ENCODE peak calls at places on chromosomes 4 and X, in eight cellular contexts. L is heart left ventricle, C is pancreas, V is cardiac fibroblast, P is lung, M is kidney epithelial cell, B is uterus, U is mesenchymal stem cell. Q is an unnamed sample.

GRCh38 chr4:38360201-38360600 is 303.8 kb upstream of the KLF3 start:
- DNase-seq in M (no peak), V (peak), C (no peak), U (no peak), P (no peak), B (no peak), L (no peak), Q (no peak)

GRCh38 chr4:169249214-169249973 is 21.4 kb downstream of the SH3RF1 start:
- DNase-seq in M (no peak), V (peak), B (no peak), C (no peak), L (no peak), U (no peak), P (no peak), Q (no peak)

GRCh38 chr4:52713456-52713937 is 37.7 kb downstream of the ERVMER34-1 start:
- DNase-seq in V (peak), P (no peak), L (no peak), B (no peak), M (no peak), U (peak), C (no peak), Q (peak)

GRCh38 chrX:155779831-155780230 is 101.3 kb upstream of the VAMP7 start:
- DNase-seq in C (no peak), P (no peak), U (no peak), V (no peak), B (no peak), L (no peak), M (no peak), Q (no peak)

GRCh38 chr4:78059524-78059889 is 2.4 kb downstream of the FRAS1 start:
- DNase-seq in M (peak), V (peak), C (peak), B (peak), P (peak), L (peak), U (peak), Q (peak)

GRCh38 chr4:148030486-148030885 is 298.6 kb downstream of the ARHGAP10 start:
- DNase-seq in L (no peak), V (peak), C (no peak), P (no peak), U (peak), B (no peak), M (no peak), Q (peak)

GRCh38 chr4:89469930-89470375 is 162.4 kb upstream of the GPRIN3 start:
- DNase-seq in L (no peak), B (no peak), C (no peak), P (no peak), U (peak), V (peak), M (peak), Q (peak)

GRCh38 chr4:142909908-142910307 is 63.8 kb upstream of the INPP4B start:
- DNase-seq in U (no peak), C (no peak), B (no peak), P (no peak), V (no peak), M (no peak), L (no peak), Q (no peak)

GRCh38 chrX:84133023-84133422 is 55.0 kb downstream of the RPS6KA6 start:
- DNase-seq in B (no peak), U (no peak), V (no peak), M (no peak), P (no peak), L (no peak), C (no peak), Q (no peak)

GRCh38 chr4:129358571-129358970 is 262.6 kb downstream of the C4orf33 start:
- DNase-seq in M (peak), L (no peak), U (peak), V (peak), P (no peak), C (no peak), B (no peak), Q (peak)

GRCh38 chr4:786074-786741 is 39.7 kb downstream of the CPLX1 start:
- DNase-seq in M (no peak), U (no peak), C (peak), B (no peak), V (no peak), L (no peak), P (no peak), Q (no peak)

GRCh38 chr4:22129454-22130075 is 181.0 kb upstream of the KCNIP4 start:
- DNase-seq in V (peak), L (no peak), U (peak), M (no peak), C (no peak), P (no peak), B (no peak), Q (peak)

GRCh38 chr4:109184421-109184956 is 118.0 kb downstream of the COL25A1 start:
- DNase-seq in P (no peak), B (peak), V (peak), M (no peak), L (peak), C (no peak), U (peak), Q (peak)

GRCh38 chrX:39859991-39860861 is 237.5 kb downstream of the BCOR start:
- DNase-seq in V (peak), P (peak), M (peak), L (peak), U (peak), B (peak), C (no peak), Q (peak)

GRCh38 chrX:75114638-75115037 is 41.4 kb downstream of the ABCB7 start:
- DNase-seq in P (no peak), L (no peak), U (no peak), B (no peak), M (no peak), V (no peak), C (no peak), Q (no peak)

GRCh38 chrX:9278475-9279270 is 186.2 kb upstream of the TBL1X start:
- DNase-seq in P (no peak), V (peak), B (no peak), L (no peak), C (no peak), M (no peak), U (peak), Q (no peak)

GRCh38 chr4:186027405-186027804 is 41.6 kb upstream of the TLR3 start:
- DNase-seq in U (no peak), C (no peak), V (no peak), M (no peak), L (no peak), B (no peak), P (no peak), Q (no peak)

GRCh38 chr4:52052475-52052780 is 1.3 kb downstream of the SPATA18 start:
- DNase-seq in C (no peak), M (no peak), U (peak), V (peak), L (peak), P (no peak), B (no peak), Q (no peak)

GRCh38 chr4:86497980-86498379 is 96.1 kb upstream of the PTPN13 start:
- DNase-seq in U (peak), V (peak), C (no peak), P (no peak), B (no peak), M (no peak), L (no peak), Q (no peak)

GRCh38 chr4:6071959-6072720 is 53.9 kb upstream of the C4orf50 start:
- DNase-seq in U (no peak), B (no peak), V (no peak), M (no peak), P (no peak), L (no peak), C (no peak), Q (no peak)

GRCh38 chrX:33190016-33190415 is 21.3 kb downstream of the DMD start:
- DNase-seq in P (no peak), L (no peak), B (no peak), M (no peak), U (no peak), C (no peak), V (peak), Q (no peak)

GRCh38 chr4:108172231-108172779 is 3.6 kb upstream of the LEF1 start:
- DNase-seq in P (no peak), M (no peak), L (no peak), C (no peak), V (peak), B (no peak), U (peak), Q (no peak)

GRCh38 chr4:140019619-140020367 is 134.2 kb downstream of the MAML3 start:
- DNase-seq in B (no peak), P (no peak), V (no peak), U (no peak), C (no peak), L (no peak), M (no peak), Q (peak)

GRCh38 chrX:104255465-104255864 is 732 bp upstream of the ESX1 start:
- DNase-seq in C (no peak), V (no peak), L (no peak), M (no peak), U (no peak), B (no peak), P (no peak), Q (no peak)

GRCh38 chr4:37601527-37601926 is 84.6 kb downstream of the RELL1 start:
- DNase-seq in P (no peak), M (no peak), U (peak), V (peak), B (no peak), C (no peak), L (no peak), Q (peak)

DNA sequence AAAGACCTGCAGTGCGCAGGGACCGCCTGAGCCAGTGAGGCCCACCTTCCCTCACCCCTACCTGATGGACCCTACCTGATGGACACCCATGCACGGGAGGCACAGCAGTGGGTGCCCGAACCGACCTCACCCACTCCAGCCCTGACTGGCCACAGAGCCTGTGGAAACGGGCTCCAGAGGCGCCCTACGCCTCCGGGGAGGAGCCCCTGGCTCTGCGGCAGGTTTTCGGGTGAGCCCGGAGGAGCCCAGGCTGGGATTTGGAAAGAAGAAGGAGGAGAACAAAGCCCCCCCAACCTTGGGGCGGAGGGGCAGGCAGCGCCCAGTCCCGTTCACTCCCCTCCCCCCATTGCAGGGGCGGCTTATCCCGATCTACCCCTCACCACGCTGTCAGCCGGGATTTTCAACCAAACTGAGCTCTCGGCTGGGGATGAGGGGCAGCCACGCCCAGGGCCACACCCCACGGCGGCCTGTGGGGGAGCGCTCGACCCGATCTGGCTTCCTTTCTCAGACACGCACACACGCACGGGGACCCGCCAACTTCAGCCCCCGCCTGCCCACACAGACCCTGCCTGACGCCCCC is 675 bp downstream of the L1CAM start:
- DNase-seq in P (no peak), B (no peak), M (no peak), C (peak), L (no peak), V (no peak), U (no peak), Q (no peak)
- H3K4me3 ChIP-seq in P (no peak), B (no peak), M (peak), C (no peak), L (no peak), V (no peak), U (peak), Q (peak)

GRCh38 chr4:112296949-112297483 is at the start of gene ALPK1:
- DNase-seq in L (no peak), C (no peak), U (peak), B (peak), M (peak), V (peak), P (no peak), Q (peak)

GRCh38 chr4:112302320-112303274 is 5.4 kb downstream of the ALPK1 start:
- DNase-seq in B (no peak), L (no peak), U (no peak), M (no peak), C (no peak), V (no peak), P (no peak), Q (no peak)

GRCh38 chr4:112297495-112297894 is 326 bp downstream of the ALPK1 start:
- DNase-seq in P (no peak), B (no peak), L (no peak), M (no peak), V (no peak), C (no peak), U (no peak), Q (no peak)
- H3K4me3 ChIP-seq in P (no peak), B (peak), L (no peak), M (peak), V (peak), C (peak), U (no peak), Q (peak)

DNA sequence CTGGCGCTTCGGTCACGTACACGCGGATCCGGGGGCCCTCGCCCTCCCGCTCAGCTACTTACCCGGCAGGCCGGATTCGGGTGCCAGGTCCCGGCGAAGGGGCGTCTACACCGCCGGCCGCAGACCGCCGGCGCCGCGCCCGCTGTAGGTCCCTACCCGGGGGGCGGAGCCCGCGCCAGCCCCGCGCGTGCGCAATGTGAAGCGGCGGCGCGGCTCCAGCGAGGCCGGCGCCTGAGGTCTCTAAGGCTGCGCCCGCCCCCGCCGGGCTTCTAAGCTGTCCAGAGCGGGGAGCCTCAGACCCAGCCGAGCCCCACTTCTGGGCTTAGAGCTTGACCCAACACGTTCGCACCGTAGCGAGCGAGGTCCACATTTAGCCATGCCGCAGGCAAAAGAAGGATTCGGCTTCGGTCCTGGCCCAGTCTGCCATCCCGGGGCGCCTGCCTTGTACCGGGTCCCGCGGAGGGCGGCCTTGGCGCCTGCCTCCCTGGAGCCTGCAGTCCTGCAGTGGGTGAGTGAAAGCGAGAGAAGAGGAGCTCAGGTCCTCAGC is at the start of gene ZNF518B:
- DNase-seq in U (peak), C (peak), M (no peak), V (peak), P (peak), B (peak), L (peak), Q (peak)
- H3K4me3 ChIP-seq in U (peak), C (peak), M (peak), V (peak), P (peak), B (peak), L (peak), Q (peak)

GRCh38 chrX:41332005-41332404 is 2.0 kb upstream of the DDX3X start:
- DNase-seq in M (no peak), P (no peak), B (no peak), V (no peak), C (no peak), L (no peak), U (no peak), Q (no peak)
- H3K4me3 ChIP-seq in M (peak), P (no peak), B (no peak), V (peak), C (no peak), L (no peak), U (no peak), Q (peak)

GRCh38 chrX:79365591-79365990 is 1.5 kb downstream of the ITM2A start:
- DNase-seq in P (no peak), L (no peak), C (no peak), V (no peak), U (no peak), B (no peak), M (no peak), Q (no peak)
- H3K4me3 ChIP-seq in P (no peak), L (no peak), C (no peak), V (no peak), U (no peak), B (no peak), M (no peak), Q (no peak)

Q was measured in fibroblast of villous mesenchyme.